ENCODE peak calls at places on chromosome 2, in seven cellular contexts. M is stomach, E is PC-9, J is left ventricle myocardium inferior, N is SJSA1, G is H9, F is right cardiac atrium. H is an unnamed sample.

GRCh38 chr2:211391206-211391605 is 834.8 kb downstream of the CPS1 start:
- DNase-seq in M (no peak), E (no peak), J (no peak), N (no peak), G (no peak), F (no peak), H (no peak)

GRCh38 chr2:8548065-8548870 is 133.6 kb upstream of the ID2 start:
- DNase-seq in M (peak; percentile 23), E (no peak), J (peak; percentile 11), N (no peak), G (peak; percentile 20), F (no peak), H (no peak)

GRCh38 chr2:44748-45341 is 1.5 kb downstream of the FAM110C start:
- DNase-seq in M (peak; percentile 66), E (peak; percentile 60), J (no peak), N (no peak), G (peak; percentile 41), F (no peak), H (no peak)

GRCh38 chr2:188475945-188476344 is 184.3 kb downstream of the GULP1 start:
- DNase-seq in M (no peak), E (peak; percentile 4), J (no peak), N (no peak), G (no peak), F (no peak), H (no peak)

GRCh38 chr2:229610359-229610758 is 104.0 kb downstream of the DNER start:
- DNase-seq in M (no peak), E (no peak), J (no peak), N (no peak), G (no peak), F (no peak), H (no peak)

GRCh38 chr2:133841905-133842304 is 273.6 kb upstream of the NCKAP5 start:
- DNase-seq in M (no peak), E (no peak), J (no peak), N (peak; percentile 92), G (no peak), F (peak; percentile 44), H (no peak)

GRCh38 chr2:66431840-66432511 is 2.9 kb upstream of the MEIS1 start:
- DNase-seq in M (no peak), E (no peak), J (no peak), N (no peak), G (no peak), F (no peak), H (no peak)

GRCh38 chr2:237312021-237312755 is 101.8 kb downstream of the COL6A3 start:
- DNase-seq in M (no peak), E (no peak), J (no peak), N (no peak), G (no peak), F (no peak), H (no peak)

GRCh38 chr2:121365061-121365460 is 80.1 kb upstream of the TFCP2L1 start:
- DNase-seq in M (no peak), E (no peak), J (no peak), N (no peak), G (no peak), F (no peak), H (no peak)

GRCh38 chr2:129765326-129766158 is 213.9 kb upstream of the RAB6C start:
- DNase-seq in M (no peak), E (no peak), J (no peak), N (peak; percentile 31), G (no peak), F (no peak), H (no peak)

GRCh38 chr2:64987963-64988419 is 1.2 kb upstream of the SLC1A4 start:
- DNase-seq in M (no peak), E (no peak), J (no peak), N (no peak), G (no peak), F (no peak), H (no peak)

GRCh38 chr2:190184460-190184859 is 121.9 kb upstream of the MSTN start:
- DNase-seq in M (no peak), E (no peak), J (no peak), N (no peak), G (no peak), F (no peak), H (no peak)

GRCh38 chr2:64404743-64405142 is 49.2 kb upstream of the LGALSL start:
- DNase-seq in M (peak; percentile 46), E (no peak), J (peak; percentile 34), N (no peak), G (peak; percentile 60), F (peak; percentile 75), H (peak; percentile 23)

GRCh38 chr2:240893363-240893828 is 2.6 kb downstream of the MAB21L4 start:
- DNase-seq in M (no peak), E (peak; percentile 100), J (no peak), N (peak; percentile 91), G (peak; percentile 80), F (peak; percentile 49), H (no peak)

GRCh38 chr2:38665854-38666577 is at the start of gene GALM:
- DNase-seq in M (peak; percentile 82), E (peak; percentile 86), J (peak; percentile 80), N (peak; percentile 78), G (peak; percentile 93), F (peak; percentile 83), H (peak; percentile 96)

GRCh38 chr2:118165595-118165994 is 77.3 kb downstream of the INSIG2 start:
- DNase-seq in M (no peak), E (no peak), J (no peak), N (no peak), G (no peak), F (no peak), H (no peak)

GRCh38 chr2:203030991-203031390 is 16.3 kb downstream of the NBEAL1 start:
- DNase-seq in M (no peak), E (no peak), J (no peak), N (no peak), G (no peak), F (no peak), H (no peak)

GRCh38 chr2:85429213-85429923 is 10.9 kb downstream of the SH2D6 start:
- DNase-seq in M (no peak), E (no peak), J (no peak), N (no peak), G (no peak), F (no peak), H (no peak)
- H3K4me1 ChIP-seq in M (peaks cover 34% of the 10 kb centered on the region), E (peaks cover 18% of the 10 kb centered on the region), J (peaks cover 15% of the 10 kb centered on the region), N (no peaks in the 10 kb centered on the region), G (peaks cover 19% of the 10 kb centered on the region), F (peaks cover 6% of the 10 kb centered on the region), H (peaks cover 11% of the 10 kb centered on the region)

GRCh38 chr2:160377204-160377995 is 116.2 kb downstream of the RBMS1 start:
- DNase-seq in M (no peak), E (no peak), J (no peak), N (no peak), G (no peak), F (no peak), H (no peak)

GRCh38 chr2:160373263-160374019 is 120.2 kb downstream of the RBMS1 start:
- DNase-seq in M (no peak), E (no peak), J (no peak), N (no peak), G (no peak), F (no peak), H (no peak)

GRCh38 chr2:160376576-160376975 is 117.0 kb downstream of the RBMS1 start:
- DNase-seq in M (no peak), E (no peak), J (no peak), N (peak; percentile 94), G (no peak), F (peak; percentile 43), H (no peak)

GRCh38 chr2:160375037-160375436 is 118.6 kb downstream of the RBMS1 start:
- DNase-seq in M (no peak), E (no peak), J (no peak), N (no peak), G (no peak), F (no peak), H (no peak)

GRCh38 chr2:160375802-160376469 is 117.7 kb downstream of the RBMS1 start:
- DNase-seq in M (no peak), E (no peak), J (no peak), N (no peak), G (no peak), F (no peak), H (no peak)
- H3K4me1 ChIP-seq in M (peaks cover 100% of the 10 kb centered on the region), E (peaks cover 16% of the 10 kb centered on the region), J (peaks cover 100% of the 10 kb centered on the region), N (peaks cover 85% of the 10 kb centered on the region), G (peaks cover 7% of the 10 kb centered on the region), F (peaks cover 35% of the 10 kb centered on the region), H (peaks cover 81% of the 10 kb centered on the region)

GRCh38 chr2:20334645-20335203 is 15.9 kb downstream of the PUM2 start:
- DNase-seq in M (no peak), E (no peak), J (no peak), N (no peak), G (no peak), F (no peak), H (no peak)

GRCh38 chr2:20326163-20326780 is 24.4 kb downstream of the PUM2 start:
- DNase-seq in M (peak; percentile 61), E (peak; percentile 25), J (no peak), N (no peak), G (no peak), F (peak; percentile 30), H (peak; percentile 39)

GRCh38 chr2:20327370-20327769 is 23.3 kb downstream of the PUM2 start:
- DNase-seq in M (no peak), E (no peak), J (no peak), N (no peak), G (no peak), F (no peak), H (no peak)

GRCh38 chr2:20333738-20334137 is 16.9 kb downstream of the PUM2 start:
- DNase-seq in M (no peak), E (no peak), J (no peak), N (no peak), G (no peak), F (no peak), H (no peak)

DNA sequence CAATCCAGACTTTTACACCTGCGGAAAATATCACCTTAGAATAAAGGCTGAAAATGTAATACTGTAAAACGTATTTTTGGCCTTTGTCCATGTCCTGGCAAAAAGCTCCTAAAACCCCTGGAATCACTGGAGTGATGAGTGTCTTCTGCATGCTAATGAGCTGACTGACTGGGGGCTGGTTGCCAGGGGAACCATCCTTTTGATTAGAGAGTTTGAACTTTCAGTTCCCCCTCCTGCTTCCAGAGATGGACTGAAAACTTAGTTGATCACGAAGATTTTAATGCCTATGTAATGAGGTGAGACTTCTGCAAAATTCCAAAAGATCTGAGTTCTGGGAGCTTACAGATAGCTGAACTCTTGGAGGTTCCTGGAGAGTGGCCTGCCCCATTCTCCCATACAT is 20.4 kb downstream of the PUM2 start:
- DNase-seq in M (no peak), E (no peak), J (no peak), N (no peak), G (no peak), F (no peak), H (no peak)
- H3K4me1 ChIP-seq in M (peaks cover 84% of the 10 kb centered on the region), E (peaks cover 52% of the 10 kb centered on the region), J (peaks cover 60% of the 10 kb centered on the region), N (peaks cover 9% of the 10 kb centered on the region), G (no peaks in the 10 kb centered on the region), F (no peaks in the 10 kb centered on the region), H (peaks cover 1% of the 10 kb centered on the region)

DNA sequence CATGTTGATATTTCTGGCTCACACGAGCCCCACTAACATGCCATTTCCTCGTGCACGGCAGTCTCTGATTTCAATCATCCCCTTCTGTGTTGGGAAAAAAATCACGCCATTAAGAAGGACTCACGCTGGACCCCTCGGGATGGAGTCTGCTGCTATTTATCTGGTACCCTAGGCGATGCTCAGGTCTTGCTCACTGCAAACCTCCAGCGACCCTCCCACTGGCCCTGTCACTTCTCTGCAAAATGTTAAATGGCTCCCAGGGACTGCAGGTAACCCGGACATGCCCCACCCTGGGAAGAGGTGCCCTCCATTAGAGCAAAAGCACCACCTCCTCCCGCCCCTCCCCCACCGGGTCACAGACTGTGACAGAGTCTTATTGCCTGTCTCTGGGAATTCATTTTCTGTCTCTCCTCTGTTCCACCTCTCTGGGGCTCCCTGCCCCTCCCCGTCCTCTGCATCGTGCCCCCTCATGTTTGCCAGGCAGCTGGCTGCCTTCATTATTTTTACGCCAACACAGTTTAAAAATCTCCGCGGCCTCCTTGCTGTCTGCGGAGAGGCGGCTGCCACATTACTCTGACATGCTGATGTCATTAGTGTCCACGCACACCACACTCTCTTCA is 40.2 kb upstream of the GBX2 start:
- DNase-seq in M (no peak), E (no peak), J (no peak), N (peak; percentile 45), G (no peak), F (no peak), H (no peak)
- H3K4me1 ChIP-seq in M (no peaks in the 10 kb centered on the region), E (no peaks in the 10 kb centered on the region), J (no peaks in the 10 kb centered on the region), N (peaks cover 5% of the 10 kb centered on the region), G (no peaks in the 10 kb centered on the region), F (no peaks in the 10 kb centered on the region), H (no peaks in the 10 kb centered on the region)